ENCODE peak calls at places on chromosomes 13 and 19, in five cellular contexts. L, Q, V, Z and W are unnamed samples.

GRCh38 chr19:57067440-57067839 is 52.3 kb upstream of the USP29 start:
- ATAC-seq in L (no peak), Q (no peak), V (no peak), Z (no peak), W (no peak)

GRCh38 chr13:89883893-89884448 is 1463.5 kb upstream of the MIR17HG start:
- ATAC-seq in L (no peak), Q (no peak), V (no peak), Z (no peak), W (no peak)

GRCh38 chr13:23505007-23505406 is 65.2 kb upstream of the TNFRSF19 start:
- ATAC-seq in L (no peak), Q (peak), V (peak), Z (peak), W (peak)

GRCh38 chr19:7787602-7788177 is 24.6 kb downstream of the CLEC4M start:
- ATAC-seq in L (no peak), Q (no peak), V (no peak), Z (no peak), W (no peak)

GRCh38 chr19:19402656-19403372 is 2.7 kb upstream of the GATAD2A start:
- ATAC-seq in L (no peak), Q (no peak), V (no peak), Z (no peak), W (no peak)

GRCh38 chr13:24168392-24168750 is 7.9 kb downstream of the SPATA13 start:
- ATAC-seq in L (no peak), Q (no peak), V (no peak), Z (no peak), W (peak)

GRCh38 chr19:53131732-53132131 is 978 bp downstream of the ZNF415 start:
- ATAC-seq in L (no peak), Q (no peak), V (peak), Z (peak), W (no peak)

GRCh38 chr13:61156753-61157152 is 258.9 kb downstream of the PCDH20 start:
- ATAC-seq in L (no peak), Q (no peak), V (peak), Z (no peak), W (no peak)

GRCh38 chr13:94612050-94612449 is 10.4 kb downstream of the GPR180 start:
- ATAC-seq in L (no peak), Q (no peak), V (no peak), Z (no peak), W (no peak)

GRCh38 chr13:102793583-102794355 is 5.0 kb downstream of the POGLUT2 start:
- ATAC-seq in L (no peak), Q (no peak), V (no peak), Z (no peak), W (no peak)

GRCh38 chr13:91817250-91817649 is 418.8 kb downstream of the GPC5 start:
- ATAC-seq in L (no peak), Q (no peak), V (no peak), Z (no peak), W (peak)

GRCh38 chr19:58544591-58545285 is 874 bp downstream of the TRIM28 start:
- ATAC-seq in L (peak), Q (peak), V (peak), Z (no peak), W (no peak)

GRCh38 chr13:46698910-46699460 is 98.0 kb downstream of the ESD start:
- ATAC-seq in L (no peak), Q (no peak), V (peak), Z (peak), W (peak)

GRCh38 chr19:5913739-5914357 is at the start of gene CAPS:
- ATAC-seq in L (no peak), Q (peak), V (peak), Z (peak), W (peak)

GRCh38 chr13:40084934-40085333 is 429.5 kb downstream of the COG6 start:
- ATAC-seq in L (no peak), Q (no peak), V (no peak), Z (no peak), W (no peak)

GRCh38 chr19:15317392-15318011 is 14.8 kb downstream of the BRD4 start:
- ATAC-seq in L (peak), Q (no peak), V (peak), Z (peak), W (peak)

GRCh38 chr13:55815458-55816033 is 1325.2 kb upstream of the PRR20A start:
- ATAC-seq in L (no peak), Q (no peak), V (no peak), Z (no peak), W (no peak)

GRCh38 chr19:49749055-49749716 is 13.9 kb downstream of the TSKS start:
- ATAC-seq in L (peak), Q (no peak), V (peak), Z (peak), W (peak)

GRCh38 chr19:7224205-7224833 is 69.9 kb downstream of the INSR start:
- ATAC-seq in L (no peak), Q (peak), V (peak), Z (peak), W (no peak)

GRCh38 chr19:10045371-10045770 is 32.1 kb downstream of the RDH8 start:
- ATAC-seq in L (no peak), Q (no peak), V (no peak), Z (no peak), W (no peak)

GRCh38 chr13:23959231-23959862 is 62.0 kb upstream of the C1QTNF9B start:
- ATAC-seq in L (no peak), Q (no peak), V (peak), Z (no peak), W (peak)

GRCh38 chr19:13974073-13974472 is 21.8 kb downstream of the DCAF15 start:
- ATAC-seq in L (no peak), Q (no peak), V (no peak), Z (no peak), W (peak)

GRCh38 chr13:99331881-99332293 is 24.7 kb upstream of the GPR183 start:
- ATAC-seq in L (no peak), Q (no peak), V (no peak), Z (no peak), W (no peak)

GRCh38 chr19:39160523-39160861 is 34.9 kb downstream of the PAK4 start:
- ATAC-seq in L (no peak), Q (peak), V (peak), Z (peak), W (no peak)

GRCh38 chr19:871446-872265 is 12.2 kb downstream of the CFD start:
- ATAC-seq in L (no peak), Q (no peak), V (no peak), Z (no peak), W (no peak)

GRCh38 chr19:52584686-52585085 is 14.6 kb downstream of the ZNF701 start:
- ATAC-seq in L (no peak), Q (no peak), V (peak), Z (peak), W (no peak)

GRCh38 chr13:97822377-97822776 is 131.1 kb upstream of the IPO5 start:
- ATAC-seq in L (no peak), Q (no peak), V (no peak), Z (no peak), W (no peak)

GRCh38 chr19:28558783-28559182 is 654.2 kb downstream of the UQCRFS1 start:
- ATAC-seq in L (no peak), Q (no peak), V (no peak), Z (no peak), W (no peak)